ENCODE peak calls at places on chromosomes 4 and X, in four cellular contexts. T is CD8-positive, alpha-beta T cell; F is lower leg skin; P is GM10248. A is an unnamed sample.

GRCh38 chrX:38839944-38840343 is 38.7 kb downstream of the MID1IP1 start:
- DNase-seq in P (no peak), F (no peak), T (no peak), A (no peak)

GRCh38 chrX:153878969-153879653 is 6.9 kb downstream of the L1CAM start:
- DNase-seq in F (no peak), P (peak), T (no peak), A (no peak)

GRCh38 chr4:48944659-48945290 is 38.2 kb upstream of the OCIAD2 start:
- DNase-seq in T (peak), F (no peak), P (peak), A (no peak)

GRCh38 chr4:34365891-34366290 is 1878.4 kb downstream of the ARAP2 start:
- DNase-seq in T (no peak), F (no peak), P (no peak), A (no peak)

GRCh38 chr4:64643841-64644240 is 234.6 kb upstream of the TECRL start:
- DNase-seq in T (no peak), F (no peak), P (no peak), A (no peak)

GRCh38 chr4:87050596-87050995 is 115.8 kb downstream of the AFF1 start:
- DNase-seq in T (no peak), F (no peak), P (no peak), A (no peak)

GRCh38 chr4:108622022-108622421 is 1.6 kb downstream of the RPL34 start:
- DNase-seq in P (no peak), T (no peak), F (no peak), A (no peak)

GRCh38 chr4:104073245-104073644 is 353.5 kb upstream of the TACR3 start:
- DNase-seq in F (no peak), P (no peak), T (no peak), A (no peak)

GRCh38 chr4:39054497-39054896 is 7.5 kb upstream of the KLHL5 start:
- DNase-seq in F (no peak), T (no peak), P (no peak), A (no peak)

GRCh38 chr4:81470456-81471327 is 1.0 kb downstream of the RASGEF1B start:
- DNase-seq in F (peak), P (peak), T (peak), A (peak)

GRCh38 chr4:184177271-184177670 is 40.4 kb downstream of the ENPP6 start:
- DNase-seq in F (peak), T (no peak), P (no peak), A (no peak)

GRCh38 chrX:147602297-147602696 is 309.4 kb upstream of the FMR1 start:
- DNase-seq in P (no peak), F (no peak), T (no peak), A (no peak)

GRCh38 chr4:27775156-27775555 is 914.5 kb downstream of the STIM2 start:
- DNase-seq in T (no peak), F (no peak), P (no peak), A (no peak)

GRCh38 chr4:182404371-182404770 is 161.2 kb downstream of the TENM3 start:
- DNase-seq in F (no peak), T (no peak), P (no peak), A (no peak)

GRCh38 chr4:81314897-81315470 is 100.0 kb upstream of the PRKG2 start:
- DNase-seq in P (no peak), F (no peak), T (no peak), A (no peak)

GRCh38 chr4:22462693-22463092 is 53.2 kb downstream of the ADGRA3 start:
- DNase-seq in F (no peak), T (no peak), P (no peak), A (no peak)

GRCh38 chr4:81019016-81019415 is 11.5 kb upstream of the BMP3 start:
- DNase-seq in F (no peak), T (no peak), P (no peak), A (no peak)

GRCh38 chrX:150903110-150903508 is 4.6 kb upstream of the CD99L2 start:
- DNase-seq in F (no peak), P (no peak), T (no peak), A (no peak)

GRCh38 chr4:152189451-152190179 is 346.3 kb downstream of the FBXW7 start:
- DNase-seq in F (no peak), T (no peak), P (peak), A (no peak)

GRCh38 chr4:173591760-173592159 is 61.7 kb upstream of the HAND2 start:
- DNase-seq in F (no peak), P (no peak), T (no peak), A (no peak)

GRCh38 chr4:169582203-169582602 is 30.2 kb downstream of the NEK1 start:
- DNase-seq in F (no peak), T (no peak), P (no peak), A (no peak)

GRCh38 chr4:7398104-7398423 is 36.7 kb downstream of the PSAPL1 start:
- DNase-seq in F (peak), T (no peak), P (no peak), A (no peak)

GRCh38 chr4:169236901-169237626 is 33.7 kb downstream of the SH3RF1 start:
- DNase-seq in F (no peak), P (no peak), T (no peak), A (no peak)

GRCh38 chr4:4923208-4923607 is 63.7 kb downstream of the MSX1 start:
- DNase-seq in F (peak), P (no peak), T (no peak), A (no peak)

GRCh38 chrX:47564438-47565085 is 3.6 kb downstream of the ARAF start:
- DNase-seq in P (no peak), T (no peak), F (no peak), A (no peak)

GRCh38 chrX:41334866-41335589 is 1.1 kb downstream of the DDX3X start:
- DNase-seq in P (peak), T (peak), F (peak), A (peak)

GRCh38 chr4:183600189-183600685 is 58.7 kb downstream of the RWDD4 start:
- DNase-seq in P (no peak), T (no peak), F (no peak), A (no peak)

GRCh38 chr4:79198886-79199591 is 126.8 kb downstream of the NAA11 start:
- DNase-seq in F (no peak), P (no peak), T (no peak), A (no peak)

GRCh38 chrX:105711805-105712204 is 110.5 kb upstream of the NRK start:
- DNase-seq in F (no peak), P (no peak), T (no peak), A (no peak)

GRCh38 chrX:49309401-49309981 is 6.0 kb downstream of the GAGE10 start:
- DNase-seq in P (no peak), F (no peak), T (no peak), A (no peak)

GRCh38 chr4:81378398-81378797 is 93.3 kb downstream of the RASGEF1B start:
- DNase-seq in T (no peak), P (no peak), F (no peak), A (no peak)

GRCh38 chr4:169899295-169899694 is 126.9 kb downstream of the MFAP3L start:
- DNase-seq in T (no peak), F (no peak), P (no peak), A (no peak)

GRCh38 chr4:84578540-84579409 is 4.2 kb upstream of the CDS1 start:
- DNase-seq in F (no peak), P (no peak), T (no peak), A (no peak)

GRCh38 chr4:54055494-54055893 is 8.9 kb downstream of the CHIC2 start:
- DNase-seq in T (no peak), P (no peak), F (no peak), A (no peak)

GRCh38 chr4:164959896-164960295 is 17.6 kb downstream of the TRIM61 start:
- DNase-seq in T (no peak), F (no peak), P (no peak), A (no peak)

GRCh38 chr4:185520119-185520518 is 15.2 kb downstream of the PDLIM3 start:
- DNase-seq in P (no peak), T (no peak), F (no peak), A (no peak)

GRCh38 chr4:150078041-150078995 is at the start of gene DCLK2:
- DNase-seq in P (peak), T (no peak), F (peak), A (no peak)

GRCh38 chrX:44431206-44431605 is 87.7 kb upstream of the EFHC2 start:
- DNase-seq in P (no peak), F (no peak), T (no peak), A (no peak)

GRCh38 chrX:136204571-136204970 is 46.6 kb downstream of the MAP7D3 start:
- DNase-seq in T (no peak), F (peak), P (no peak), A (peak)

GRCh38 chr4:140153419-140153743 is 603 bp downstream of the MAML3 start:
- DNase-seq in F (no peak), P (no peak), T (no peak), A (no peak)

GRCh38 chr4:140151700-140152014 is 2.3 kb downstream of the MAML3 start:
- DNase-seq in P (peak), F (peak), T (no peak), A (peak)

GRCh38 chr4:140153744-140154571 is at the start of gene MAML3:
- DNase-seq in F (peak), T (peak), P (peak), A (peak)

GRCh38 chr4:140152015-140152703 is 1.8 kb downstream of the MAML3 start:
- DNase-seq in T (peak), F (peak), P (peak), A (peak)

DNA sequence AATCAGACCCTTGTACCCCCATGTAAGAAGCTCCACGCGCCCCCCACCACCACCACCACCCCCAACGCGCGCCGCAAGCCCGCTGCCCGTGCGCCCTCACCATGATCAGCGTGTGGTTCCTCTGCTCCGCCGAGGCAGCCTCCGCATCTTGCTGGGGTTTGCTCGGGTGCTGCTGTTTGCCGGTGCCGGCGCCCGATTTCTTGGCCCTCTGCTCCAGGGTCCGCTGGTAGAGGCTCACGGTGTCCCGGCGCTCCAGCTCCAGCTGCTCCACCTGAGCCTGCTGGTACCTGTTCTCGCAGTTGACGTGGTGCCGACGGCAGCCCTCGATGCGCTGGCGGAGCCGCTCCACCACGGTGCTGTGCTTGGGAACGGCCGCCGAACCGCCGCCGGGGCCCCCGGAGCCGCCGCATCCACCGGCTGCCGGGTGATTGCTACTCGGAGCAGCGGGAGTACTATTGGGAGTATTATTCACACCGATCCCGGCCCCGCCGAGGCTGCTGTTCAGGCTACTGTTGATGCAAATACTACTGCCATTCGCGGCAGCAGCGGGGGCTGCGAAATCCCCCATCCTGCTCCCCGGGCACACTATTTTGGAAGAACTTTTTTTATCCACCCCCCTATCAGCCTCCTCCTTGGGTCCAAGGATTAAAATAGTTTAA is 1.1 kb downstream of the MAML3 start:
- DNase-seq in F (peak), T (peak), P (peak), A (peak)
- TF ChIP-seq CTCF in F (no peak), T (no peak), P (no peak), A (no peak)

GRCh38 chr4:71009796-71010588 is 16.5 kb downstream of the DCK start:
- DNase-seq in P (peak), T (no peak), F (no peak), A (no peak)

GRCh38 chr4:71009091-71009490 is 15.6 kb downstream of the DCK start:
- DNase-seq in F (no peak), T (no peak), P (no peak), A (no peak)

GRCh38 chr4:71006203-71006907 is 12.9 kb downstream of the DCK start:
- DNase-seq in T (no peak), P (peak), F (no peak), A (no peak)

DNA sequence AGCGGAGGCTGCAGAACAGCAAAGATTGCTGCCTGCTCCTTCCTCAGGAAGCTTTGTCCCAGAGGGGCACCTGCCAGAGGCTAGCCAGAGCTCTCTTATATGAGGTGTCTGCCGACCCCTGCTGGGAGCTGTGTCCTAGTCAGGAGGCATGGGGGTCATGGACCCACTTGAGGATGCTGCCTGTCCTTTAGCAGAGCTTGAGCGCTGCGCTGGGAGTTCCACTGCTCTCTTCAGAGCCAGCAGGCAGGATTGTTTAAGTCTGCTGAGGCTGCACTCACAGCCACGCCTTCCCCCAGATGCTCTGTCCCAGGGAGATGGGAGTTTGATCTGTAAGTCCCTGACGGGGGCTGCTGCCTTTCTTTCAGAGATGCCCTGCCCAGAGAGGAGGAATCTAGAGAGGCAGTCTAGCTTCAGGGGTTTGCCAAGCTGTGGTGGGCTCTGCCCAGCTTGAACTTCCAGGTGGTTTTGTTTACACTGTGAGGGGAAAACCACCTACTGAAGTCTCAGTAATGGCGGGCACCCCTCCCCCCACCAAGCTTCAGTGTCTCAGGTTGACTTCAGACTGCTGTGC is 10.9 kb downstream of the DCK start:
- DNase-seq in T (peak), F (no peak), P (no peak), A (no peak)
- TF ChIP-seq CTCF in T (no peak), F (no peak), P (peak), A (no peak)

GRCh38 chr4:167020410-167020809 is 213.9 kb downstream of the SPOCK3 start:
- DNase-seq in P (no peak), T (no peak), F (no peak), A (no peak)
- TF ChIP-seq CTCF in P (no peak), T (no peak), F (no peak), A (no peak)

GRCh38 chrX:50452782-50453181 is 17.8 kb downstream of the DGKK start:
- DNase-seq in F (no peak), T (no peak), P (no peak), A (no peak)

GRCh38 chrX:50442426-50443116 is 28.1 kb downstream of the DGKK start:
- DNase-seq in T (no peak), F (no peak), P (no peak), A (no peak)

GRCh38 chrX:50447535-50447934 is 23.1 kb downstream of the DGKK start:
- DNase-seq in F (no peak), T (no peak), P (no peak), A (no peak)

GRCh38 chrX:50450324-50450723 is 20.3 kb downstream of the DGKK start:
- DNase-seq in P (no peak), F (no peak), T (no peak), A (no peak)

GRCh38 chrX:50448565-50448964 is 22.1 kb downstream of the DGKK start:
- DNase-seq in F (no peak), T (no peak), P (no peak), A (no peak)
- TF ChIP-seq CTCF in F (no peak), T (no peak), P (no peak), A (no peak)

GRCh38 chr4:77579406-77580076 is 26.1 kb upstream of the CXCL13 start:
- DNase-seq in F (no peak), P (no peak), T (no peak), A (no peak)

GRCh38 chr4:77581724-77582123 is 23.9 kb upstream of the CXCL13 start:
- DNase-seq in F (no peak), T (no peak), P (no peak), A (no peak)

GRCh38 chr4:77582151-77582550 is 23.5 kb upstream of the CXCL13 start:
- DNase-seq in F (no peak), P (no peak), T (no peak), A (no peak)

GRCh38 chr4:77576351-77576750 is 29.3 kb upstream of the CXCL13 start:
- DNase-seq in F (no peak), T (no peak), P (no peak), A (no peak)

GRCh38 chr4:77578145-77578544 is 27.5 kb upstream of the CXCL13 start:
- DNase-seq in P (no peak), F (no peak), T (no peak), A (no peak)
- TF ChIP-seq CTCF in P (no peak), F (no peak), T (no peak), A (no peak)

GRCh38 chrX:149487292-149487691 is 17.8 kb downstream of the IDS start:
- DNase-seq in F (peak), T (no peak), P (no peak), A (no peak)
- TF ChIP-seq CTCF in F (no peak), T (no peak), P (no peak), A (no peak)

GRCh38 chrX:9598344-9598743 is 133.5 kb downstream of the TBL1X start:
- DNase-seq in T (no peak), P (no peak), F (peak), A (no peak)
- TF ChIP-seq CTCF in T (no peak), P (no peak), F (no peak), A (no peak)

GRCh38 chrX:7088968-7089615 is 58.4 kb upstream of the STS start:
- DNase-seq in T (no peak), P (peak), F (no peak), A (peak)
- TF ChIP-seq CTCF in T (peak), P (peak), F (no peak), A (peak)

GRCh38 chrX:31374786-31375185 is 302.9 kb upstream of the FTHL17 start:
- DNase-seq in P (no peak), F (no peak), T (no peak), A (no peak)
- TF ChIP-seq CTCF in P (no peak), F (no peak), T (no peak), A (no peak)